ENCODE peak calls at places on chromosomes 12 and 14, in eight cellular contexts. One of them, this sample, is unnamed. For H3K9me3 and H3K4me1, the result is how much of the 10 kb centered on the place peaks cover.

GRCh38 chr12:95547522-95548055 is 3.7 kb downstream of the USP44 start:
- DNase-seq in lower lobe of right lung: no peak
- DNase-seq in PC-3: no peak
- DNase-seq in GM23248: peak
- DNase-seq in A549: no peak
- DNase-seq in left ventricle myocardium inferior: no peak
- DNase-seq in gastrocnemius medialis: no peak
- DNase-seq in left lung: no peak
- DNase-seq in this sample: no peak

GRCh38 chr12:130420071-130420470 is 82.4 kb downstream of the PIWIL1 start:
- DNase-seq in lower lobe of right lung: no peak
- DNase-seq in PC-3: no peak
- DNase-seq in GM23248: no peak
- DNase-seq in A549: no peak
- DNase-seq in left ventricle myocardium inferior: no peak
- DNase-seq in gastrocnemius medialis: no peak
- DNase-seq in left lung: no peak
- DNase-seq in this sample: no peak

GRCh38 chr14:24051162-24051788 is 534 bp upstream of the CARMIL3 start:
- DNase-seq in lower lobe of right lung: no peak
- DNase-seq in PC-3: no peak
- DNase-seq in GM23248: no peak
- DNase-seq in A549: no peak
- DNase-seq in left ventricle myocardium inferior: no peak
- DNase-seq in gastrocnemius medialis: no peak
- DNase-seq in left lung: peak
- DNase-seq in this sample: no peak

GRCh38 chr12:6443361-6443983 is 1.3 kb upstream of the CD27 start:
- DNase-seq in lower lobe of right lung: no peak
- DNase-seq in PC-3: no peak
- DNase-seq in GM23248: no peak
- DNase-seq in A549: no peak
- DNase-seq in left ventricle myocardium inferior: no peak
- DNase-seq in gastrocnemius medialis: no peak
- DNase-seq in left lung: no peak
- DNase-seq in this sample: no peak

GRCh38 chr14:61262082-61262481 is 19.1 kb downstream of the TMEM30B start:
- DNase-seq in lower lobe of right lung: no peak
- DNase-seq in PC-3: peak
- DNase-seq in GM23248: peak
- DNase-seq in A549: no peak
- DNase-seq in left ventricle myocardium inferior: no peak
- DNase-seq in gastrocnemius medialis: no peak
- DNase-seq in left lung: no peak
- DNase-seq in this sample: no peak

GRCh38 chr14:59305836-59306555 is 117.5 kb downstream of the DAAM1 start:
- DNase-seq in lower lobe of right lung: no peak
- DNase-seq in PC-3: peak
- DNase-seq in GM23248: peak
- DNase-seq in A549: no peak
- DNase-seq in left ventricle myocardium inferior: no peak
- DNase-seq in gastrocnemius medialis: no peak
- DNase-seq in left lung: no peak
- DNase-seq in this sample: no peak

GRCh38 chr14:47009615-47010014 is 358.0 kb upstream of the RPL10L start:
- DNase-seq in lower lobe of right lung: no peak
- DNase-seq in PC-3: no peak
- DNase-seq in GM23248: no peak
- DNase-seq in A549: no peak
- DNase-seq in left ventricle myocardium inferior: no peak
- DNase-seq in gastrocnemius medialis: no peak
- DNase-seq in left lung: no peak
- DNase-seq in this sample: no peak

GRCh38 chr12:2214411-2214810 is 161.6 kb downstream of the CACNA1C start:
- DNase-seq in lower lobe of right lung: no peak
- DNase-seq in PC-3: no peak
- DNase-seq in GM23248: no peak
- DNase-seq in A549: no peak
- DNase-seq in left ventricle myocardium inferior: no peak
- DNase-seq in gastrocnemius medialis: no peak
- DNase-seq in left lung: no peak
- DNase-seq in this sample: no peak

GRCh38 chr12:19186722-19187661 is 57.5 kb downstream of the PLEKHA5 start:
- DNase-seq in lower lobe of right lung: no peak
- DNase-seq in PC-3: peak
- DNase-seq in GM23248: peak
- DNase-seq in A549: peak
- DNase-seq in left ventricle myocardium inferior: no peak
- DNase-seq in gastrocnemius medialis: no peak
- DNase-seq in left lung: no peak
- DNase-seq in this sample: no peak

GRCh38 chr12:12975322-12976077 is 23.5 kb upstream of the GPRC5D start:
- DNase-seq in lower lobe of right lung: no peak
- DNase-seq in PC-3: peak
- DNase-seq in GM23248: peak
- DNase-seq in A549: peak
- DNase-seq in left ventricle myocardium inferior: no peak
- DNase-seq in gastrocnemius medialis: no peak
- DNase-seq in left lung: no peak
- DNase-seq in this sample: no peak

GRCh38 chr12:18165422-18165871 is 75.5 kb upstream of the RERGL start:
- DNase-seq in lower lobe of right lung: no peak
- DNase-seq in PC-3: peak
- DNase-seq in GM23248: peak
- DNase-seq in A549: no peak
- DNase-seq in left ventricle myocardium inferior: no peak
- DNase-seq in gastrocnemius medialis: no peak
- DNase-seq in left lung: no peak
- DNase-seq in this sample: no peak

GRCh38 chr12:18589316-18589715 is 148.5 kb downstream of the PLCZ1 start:
- DNase-seq in lower lobe of right lung: no peak
- DNase-seq in PC-3: no peak
- DNase-seq in GM23248: peak
- DNase-seq in A549: no peak
- DNase-seq in left ventricle myocardium inferior: no peak
- DNase-seq in gastrocnemius medialis: no peak
- DNase-seq in left lung: no peak
- DNase-seq in this sample: no peak

GRCh38 chr14:28264306-28264705 is 502.3 kb upstream of the FOXG1 start:
- DNase-seq in lower lobe of right lung: no peak
- DNase-seq in PC-3: no peak
- DNase-seq in GM23248: no peak
- DNase-seq in A549: no peak
- DNase-seq in left ventricle myocardium inferior: no peak
- DNase-seq in gastrocnemius medialis: no peak
- DNase-seq in left lung: no peak
- DNase-seq in this sample: no peak
- H3K9me3 ChIP-seq in lower lobe of right lung: under half
- H3K9me3 ChIP-seq in PC-3: under half
- H3K9me3 ChIP-seq in GM23248: under half
- H3K9me3 ChIP-seq in A549: under half
- H3K9me3 ChIP-seq in left ventricle myocardium inferior: under half
- H3K9me3 ChIP-seq in gastrocnemius medialis: under half
- H3K9me3 ChIP-seq in left lung: under half
- H3K9me3 ChIP-seq in this sample: under half

GRCh38 chr14:103628221-103628683 is 759 bp upstream of the KLC1 start:
- DNase-seq in lower lobe of right lung: peak
- DNase-seq in PC-3: peak
- DNase-seq in GM23248: peak
- DNase-seq in A549: peak
- DNase-seq in left ventricle myocardium inferior: peak
- DNase-seq in gastrocnemius medialis: peak
- DNase-seq in left lung: peak
- DNase-seq in this sample: peak
- H3K4me1 ChIP-seq in lower lobe of right lung: half or more
- H3K4me1 ChIP-seq in PC-3: half or more
- H3K4me1 ChIP-seq in GM23248: under half
- H3K4me1 ChIP-seq in A549: under half
- H3K4me1 ChIP-seq in left ventricle myocardium inferior: half or more
- H3K4me1 ChIP-seq in gastrocnemius medialis: under half
- H3K4me1 ChIP-seq in left lung: under half
- H3K4me1 ChIP-seq in this sample: under half

GRCh38 chr14:28116716-28117115 is 649.9 kb upstream of the FOXG1 start:
- DNase-seq in lower lobe of right lung: no peak
- DNase-seq in PC-3: no peak
- DNase-seq in GM23248: no peak
- DNase-seq in A549: no peak
- DNase-seq in left ventricle myocardium inferior: no peak
- DNase-seq in gastrocnemius medialis: no peak
- DNase-seq in left lung: no peak
- DNase-seq in this sample: no peak

GRCh38 chr14:28113311-28113710 is 653.3 kb upstream of the FOXG1 start:
- DNase-seq in lower lobe of right lung: no peak
- DNase-seq in PC-3: no peak
- DNase-seq in GM23248: no peak
- DNase-seq in A549: no peak
- DNase-seq in left ventricle myocardium inferior: no peak
- DNase-seq in gastrocnemius medialis: no peak
- DNase-seq in left lung: no peak
- DNase-seq in this sample: no peak
- H3K9me3 ChIP-seq in lower lobe of right lung: under half
- H3K9me3 ChIP-seq in PC-3: under half
- H3K9me3 ChIP-seq in GM23248: under half
- H3K9me3 ChIP-seq in A549: under half
- H3K9me3 ChIP-seq in left ventricle myocardium inferior: under half
- H3K9me3 ChIP-seq in gastrocnemius medialis: under half
- H3K9me3 ChIP-seq in left lung: under half
- H3K9me3 ChIP-seq in this sample: under half

GRCh38 chr14:90626550-90626949 is 189.7 kb downstream of the TTC7B start:
- DNase-seq in lower lobe of right lung: no peak
- DNase-seq in PC-3: no peak
- DNase-seq in GM23248: no peak
- DNase-seq in A549: no peak
- DNase-seq in left ventricle myocardium inferior: no peak
- DNase-seq in gastrocnemius medialis: peak
- DNase-seq in left lung: no peak
- DNase-seq in this sample: no peak
- H3K4me1 ChIP-seq in lower lobe of right lung: under half
- H3K4me1 ChIP-seq in PC-3: under half
- H3K4me1 ChIP-seq in GM23248: under half
- H3K4me1 ChIP-seq in A549: under half
- H3K4me1 ChIP-seq in left ventricle myocardium inferior: half or more
- H3K4me1 ChIP-seq in gastrocnemius medialis: half or more
- H3K4me1 ChIP-seq in left lung: under half
- H3K4me1 ChIP-seq in this sample: half or more

DNA sequence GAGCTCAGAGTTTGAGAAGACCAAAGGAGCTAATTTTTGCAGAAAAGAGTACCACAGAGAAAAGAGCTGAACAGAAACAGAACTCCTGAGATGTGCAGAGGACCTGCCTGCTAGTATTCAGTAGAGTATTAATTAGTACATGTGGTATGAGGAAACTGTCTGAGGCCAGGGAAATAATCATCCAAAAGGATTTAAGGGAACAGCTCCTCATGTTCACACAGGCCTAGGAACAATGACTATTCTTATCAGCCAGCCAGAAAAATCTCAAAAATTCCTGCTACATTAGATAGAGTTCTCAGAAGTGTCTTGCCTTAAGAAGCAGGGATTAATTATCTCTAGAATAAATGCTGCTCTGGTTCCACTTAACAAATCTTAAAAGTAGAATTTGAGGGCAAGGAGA is 36.4 kb downstream of the PKP2 start:
- DNase-seq in lower lobe of right lung: no peak
- DNase-seq in PC-3: no peak
- DNase-seq in GM23248: no peak
- DNase-seq in A549: no peak
- DNase-seq in left ventricle myocardium inferior: no peak
- DNase-seq in gastrocnemius medialis: no peak
- DNase-seq in left lung: no peak
- DNase-seq in this sample: no peak
- H3K9me3 ChIP-seq in lower lobe of right lung: under half
- H3K9me3 ChIP-seq in PC-3: under half
- H3K9me3 ChIP-seq in GM23248: under half
- H3K9me3 ChIP-seq in A549: under half
- H3K9me3 ChIP-seq in left ventricle myocardium inferior: under half
- H3K9me3 ChIP-seq in gastrocnemius medialis: under half
- H3K9me3 ChIP-seq in left lung: under half
- H3K9me3 ChIP-seq in this sample: under half